ENCODE peak calls at places on chromosomes 6 and 20, in nine cellular contexts. C is WTC11; E is Calu3; N is fibroblast of pulmonary artery; O is stimulated activated CD8-positive, alpha-beta memory T cell treated with anti-CD3 and anti-CD28 coated beads, Interleukin-7, amount 100 ng/mL, for 4 hours; J is amniotic stem cell; V is ureter; S is Kasumi-1; Y is AG20443. W is an unnamed sample.

GRCh38 chr6:25103603-25104002 is 167.8 kb upstream of the RIPOR2 start:
- DNase-seq in V (no peak), N (no peak), S (no peak), C (no peak), O (no peak), E (no peak), J (no peak), Y (no peak), W (no peak)

GRCh38 chr6:56079761-56080540 is 167.4 kb downstream of the COL21A1 start:
- DNase-seq in C (no peak), E (no peak), S (no peak), O (no peak), N (peak; percentile 49), Y (no peak), J (no peak), V (no peak), W (no peak)

GRCh38 chr20:3560162-3560561 is 89.3 kb downstream of the ATRN start:
- DNase-seq in N (no peak), Y (no peak), O (no peak), J (no peak), S (no peak), E (no peak), V (no peak), C (no peak), W (no peak)

GRCh38 chr6:10332121-10332520 is 82.8 kb downstream of the TFAP2A start:
- DNase-seq in E (no peak), C (no peak), N (no peak), V (no peak), S (no peak), O (no peak), Y (no peak), J (no peak), W (no peak)

GRCh38 chr20:9028419-9028818 is 40.5 kb upstream of the PLCB4 start:
- DNase-seq in C (no peak), E (no peak), V (no peak), Y (no peak), S (no peak), O (no peak), N (no peak), J (no peak), W (no peak)

GRCh38 chr6:43630980-43631619 is 2.0 kb upstream of the GTPBP2 start:
- DNase-seq in Y (no peak), S (no peak), C (no peak), O (no peak), E (no peak), N (no peak), V (no peak), J (no peak), W (no peak)

GRCh38 chr20:38724603-38725457 is 544 bp downstream of the SLC32A1 start:
- DNase-seq in N (no peak), Y (no peak), C (peak; percentile 77), E (no peak), V (no peak), J (no peak), S (no peak), O (no peak), W (no peak)

GRCh38 chr6:43386492-43386891 is 17.0 kb upstream of the ZNF318 start:
- DNase-seq in C (no peak), N (no peak), S (no peak), J (no peak), V (no peak), Y (no peak), O (no peak), E (no peak), W (no peak)

GRCh38 chr20:60867589-60867988 is 384.5 kb upstream of the CDH4 start:
- DNase-seq in V (no peak), Y (no peak), C (no peak), E (no peak), N (no peak), S (no peak), J (no peak), O (no peak), W (no peak)

GRCh38 chr6:90226257-90226656 is 70.4 kb downstream of the BACH2 start:
- DNase-seq in J (no peak), O (no peak), S (no peak), E (no peak), V (no peak), N (no peak), C (no peak), Y (no peak), W (no peak)

GRCh38 chr6:105740946-105741605 is 338.2 kb upstream of the PREP start:
- DNase-seq in Y (peak; percentile 43), N (no peak), E (no peak), O (no peak), V (no peak), S (no peak), J (no peak), C (no peak), W (no peak)

GRCh38 chr6:39688494-39688893 is 36.7 kb downstream of the KIF6 start:
- DNase-seq in N (peak; percentile 52), E (no peak), Y (peak; percentile 24), O (no peak), S (no peak), J (no peak), C (no peak), V (no peak), W (no peak)

GRCh38 chr20:19893356-19893755 is 123.8 kb upstream of the NAA20 start:
- DNase-seq in Y (no peak), V (no peak), N (no peak), J (no peak), S (no peak), O (no peak), E (no peak), C (no peak), W (no peak)

GRCh38 chr20:13875265-13875811 is 90.5 kb downstream of the NDUFAF5 start:
- DNase-seq in S (no peak), Y (no peak), O (no peak), N (no peak), E (no peak), C (no peak), V (no peak), J (no peak), W (no peak)

GRCh38 chr20:50929299-50930138 is 1.7 kb downstream of the ADNP start:
- DNase-seq in V (peak; percentile 93), O (peak; percentile 87), E (peak; percentile 98), Y (peak; percentile 88), S (peak; percentile 95), N (peak; percentile 97), C (peak; percentile 94), J (peak; percentile 92), W (peak; percentile 91)

GRCh38 chr6:26183581-26184408 is 96.6 kb downstream of the HFE start:
- DNase-seq in O (no peak), V (peak; percentile 64), C (peak; percentile 74), S (peak; percentile 92), N (peak; percentile 94), Y (peak; percentile 70), J (peak; percentile 27), E (peak; percentile 64), W (no peak)

GRCh38 chr20:38073307-38074010 is 39.9 kb downstream of the RPRD1B start:
- DNase-seq in O (no peak), Y (peak; percentile 84), N (peak; percentile 97), E (peak; percentile 77), S (peak; percentile 60), V (peak; percentile 76), C (no peak), J (peak; percentile 65), W (no peak)

GRCh38 chr6:110944681-110945151 is 13.8 kb upstream of the GTF3C6 start:
- DNase-seq in J (peak; percentile 64), N (peak; percentile 73), E (peak; percentile 11), Y (peak; percentile 79), V (no peak), C (no peak), S (peak; percentile 71), O (peak; percentile 22), W (no peak)

GRCh38 chr6:5107332-5107731 is 22.2 kb downstream of the PPP1R3G start:
- DNase-seq in C (no peak), O (no peak), S (no peak), V (no peak), N (no peak), Y (no peak), E (no peak), J (no peak), W (no peak)

GRCh38 chr6:54086439-54086838 is 24.8 kb upstream of the MLIP start:
- DNase-seq in V (no peak), S (no peak), J (no peak), Y (no peak), E (no peak), O (no peak), C (no peak), N (no peak), W (no peak)

GRCh38 chr6:30646450-30647038 is 389 bp upstream of the C6orf136 start:
- DNase-seq in C (peak; percentile 91), E (no peak), V (no peak), N (peak; percentile 94), S (no peak), O (peak; percentile 88), J (no peak), Y (peak; percentile 100), W (no peak)

GRCh38 chr6:74891358-74891811 is 314.5 kb downstream of the COL12A1 start:
- DNase-seq in J (no peak), C (no peak), N (no peak), O (no peak), E (no peak), S (no peak), V (no peak), Y (peak; percentile 64), W (no peak)

W was measured in type B pancreatic cell.